ENCODE peak calls at places on chromosomes 13 and 19, in six cellular contexts. One of them, this sample, is unnamed.

GRCh38 chr13:48653074-48654054 is at the start of gene CYSLTR2:
- DNase-seq in H9: no peak
- DNase-seq in IMR-90: peak
- DNase-seq in mesenchymal stem cell: peak
- DNase-seq in H1: no peak
- DNase-seq in trophoblast cell: no peak
- DNase-seq in this sample: no peak

GRCh38 chr13:113920173-113920572 is 53.7 kb downstream of the C13orf46 start:
- DNase-seq in H9: no peak
- DNase-seq in IMR-90: no peak
- DNase-seq in mesenchymal stem cell: no peak
- DNase-seq in H1: no peak
- DNase-seq in trophoblast cell: no peak
- DNase-seq in this sample: no peak

GRCh38 chr19:11339254-11340098 is at the start of gene RAB3D:
- DNase-seq in H9: peak
- DNase-seq in IMR-90: peak
- DNase-seq in mesenchymal stem cell: peak
- DNase-seq in H1: peak
- DNase-seq in trophoblast cell: peak
- DNase-seq in this sample: peak

GRCh38 chr19:49491804-49492572 is 4.2 kb upstream of the RPS11 start:
- DNase-seq in H9: no peak
- DNase-seq in IMR-90: no peak
- DNase-seq in mesenchymal stem cell: no peak
- DNase-seq in H1: no peak
- DNase-seq in trophoblast cell: no peak
- DNase-seq in this sample: no peak

GRCh38 chr19:3942790-3943409 is 10.0 kb downstream of the NMRK2 start:
- DNase-seq in H9: no peak
- DNase-seq in IMR-90: no peak
- DNase-seq in mesenchymal stem cell: no peak
- DNase-seq in H1: no peak
- DNase-seq in trophoblast cell: no peak
- DNase-seq in this sample: no peak

GRCh38 chr13:30212256-30212655 is 95.1 kb downstream of the KATNAL1 start:
- DNase-seq in H9: no peak
- DNase-seq in IMR-90: no peak
- DNase-seq in mesenchymal stem cell: no peak
- DNase-seq in H1: no peak
- DNase-seq in trophoblast cell: no peak
- DNase-seq in this sample: no peak

GRCh38 chr19:50505856-50506611 is 5.0 kb downstream of the JOSD2 start:
- DNase-seq in H9: no peak
- DNase-seq in IMR-90: no peak
- DNase-seq in mesenchymal stem cell: no peak
- DNase-seq in H1: no peak
- DNase-seq in trophoblast cell: no peak
- DNase-seq in this sample: no peak

GRCh38 chr19:33274663-33275558 is 27.4 kb downstream of the CEBPA start:
- DNase-seq in H9: no peak
- DNase-seq in IMR-90: no peak
- DNase-seq in mesenchymal stem cell: no peak
- DNase-seq in H1: no peak
- DNase-seq in trophoblast cell: no peak
- DNase-seq in this sample: no peak

GRCh38 chr19:54017266-54017665 is 25.8 kb downstream of the CACNG6 start:
- DNase-seq in H9: no peak
- DNase-seq in IMR-90: peak
- DNase-seq in mesenchymal stem cell: peak
- DNase-seq in H1: no peak
- DNase-seq in trophoblast cell: no peak
- DNase-seq in this sample: no peak

GRCh38 chr19:33252971-33253370 is 27.3 kb upstream of the SLC7A10 start:
- DNase-seq in H9: no peak
- DNase-seq in IMR-90: no peak
- DNase-seq in mesenchymal stem cell: no peak
- DNase-seq in H1: no peak
- DNase-seq in trophoblast cell: no peak
- DNase-seq in this sample: no peak

GRCh38 chr13:44191504-44192171 is 182.0 kb upstream of the SERP2 start:
- DNase-seq in H9: peak
- DNase-seq in IMR-90: peak
- DNase-seq in mesenchymal stem cell: peak
- DNase-seq in H1: no peak
- DNase-seq in trophoblast cell: peak
- DNase-seq in this sample: peak

GRCh38 chr19:49820125-49820524 is 2.0 kb downstream of the MED25 start:
- DNase-seq in H9: no peak
- DNase-seq in IMR-90: no peak
- DNase-seq in mesenchymal stem cell: peak
- DNase-seq in H1: no peak
- DNase-seq in trophoblast cell: no peak
- DNase-seq in this sample: no peak

GRCh38 chr19:14979498-14980255 is at the start of gene SLC1A6:
- DNase-seq in H9: peak
- DNase-seq in IMR-90: no peak
- DNase-seq in mesenchymal stem cell: no peak
- DNase-seq in H1: no peak
- DNase-seq in trophoblast cell: peak
- DNase-seq in this sample: peak

GRCh38 chr19:31648347-31648746 is 299.1 kb upstream of the TSHZ3 start:
- DNase-seq in H9: no peak
- DNase-seq in IMR-90: peak
- DNase-seq in mesenchymal stem cell: peak
- DNase-seq in H1: no peak
- DNase-seq in trophoblast cell: no peak
- DNase-seq in this sample: no peak

GRCh38 chr13:65149687-65150086 is 2080.4 kb downstream of the PCDH9 start:
- DNase-seq in H9: peak
- DNase-seq in IMR-90: no peak
- DNase-seq in mesenchymal stem cell: no peak
- DNase-seq in H1: no peak
- DNase-seq in trophoblast cell: no peak
- DNase-seq in this sample: no peak

GRCh38 chr19:4851551-4852290 is 15.7 kb downstream of the PLIN3 start:
- DNase-seq in H9: peak
- DNase-seq in IMR-90: peak
- DNase-seq in mesenchymal stem cell: peak
- DNase-seq in H1: peak
- DNase-seq in trophoblast cell: no peak
- DNase-seq in this sample: peak

GRCh38 chr13:50375792-50376191 is 360.5 kb downstream of the KCNRG start:
- DNase-seq in H9: no peak
- DNase-seq in IMR-90: peak
- DNase-seq in mesenchymal stem cell: peak
- DNase-seq in H1: no peak
- DNase-seq in trophoblast cell: no peak
- DNase-seq in this sample: no peak

GRCh38 chr13:95204231-95204765 is 97.0 kb downstream of the ABCC4 start:
- DNase-seq in H9: no peak
- DNase-seq in IMR-90: no peak
- DNase-seq in mesenchymal stem cell: no peak
- DNase-seq in H1: no peak
- DNase-seq in trophoblast cell: no peak
- DNase-seq in this sample: no peak

GRCh38 chr13:48564046-48564445 is 31.2 kb upstream of the RCBTB2 start:
- DNase-seq in H9: no peak
- DNase-seq in IMR-90: peak
- DNase-seq in mesenchymal stem cell: no peak
- DNase-seq in H1: no peak
- DNase-seq in trophoblast cell: no peak
- DNase-seq in this sample: no peak

GRCh38 chr13:91592050-91593014 is 193.9 kb downstream of the GPC5 start:
- DNase-seq in H9: no peak
- DNase-seq in IMR-90: no peak
- DNase-seq in mesenchymal stem cell: no peak
- DNase-seq in H1: no peak
- DNase-seq in trophoblast cell: no peak
- DNase-seq in this sample: no peak

GRCh38 chr19:17448190-17448967 is at the start of gene TMEM221:
- DNase-seq in H9: peak
- DNase-seq in IMR-90: no peak
- DNase-seq in mesenchymal stem cell: peak
- DNase-seq in H1: no peak
- DNase-seq in trophoblast cell: no peak
- DNase-seq in this sample: no peak

GRCh38 chr19:17526922-17527321 is 15.5 kb downstream of the PGLS start:
- DNase-seq in H9: no peak
- DNase-seq in IMR-90: no peak
- DNase-seq in mesenchymal stem cell: no peak
- DNase-seq in H1: no peak
- DNase-seq in trophoblast cell: no peak
- DNase-seq in this sample: no peak

GRCh38 chr19:55390461-55390880 is 4.7 kb downstream of the RPL28 start:
- DNase-seq in H9: no peak
- DNase-seq in IMR-90: no peak
- DNase-seq in mesenchymal stem cell: no peak
- DNase-seq in H1: no peak
- DNase-seq in trophoblast cell: no peak
- DNase-seq in this sample: no peak

GRCh38 chr13:30020726-30021312 is 170.4 kb upstream of the UBL3 start:
- DNase-seq in H9: no peak
- DNase-seq in IMR-90: peak
- DNase-seq in mesenchymal stem cell: peak
- DNase-seq in H1: no peak
- DNase-seq in trophoblast cell: peak
- DNase-seq in this sample: no peak

GRCh38 chr13:47168086-47168485 is 271.2 kb upstream of the HTR2A start:
- DNase-seq in H9: no peak
- DNase-seq in IMR-90: peak
- DNase-seq in mesenchymal stem cell: peak
- DNase-seq in H1: no peak
- DNase-seq in trophoblast cell: no peak
- DNase-seq in this sample: no peak

GRCh38 chr19:42206871-42207755 is 10.4 kb downstream of the DEDD2 start:
- DNase-seq in H9: no peak
- DNase-seq in IMR-90: peak
- DNase-seq in mesenchymal stem cell: peak
- DNase-seq in H1: no peak
- DNase-seq in trophoblast cell: peak
- DNase-seq in this sample: no peak

GRCh38 chr13:105979586-105979985 is 555.9 kb downstream of the EFNB2 start:
- DNase-seq in H9: no peak
- DNase-seq in IMR-90: no peak
- DNase-seq in mesenchymal stem cell: peak
- DNase-seq in H1: no peak
- DNase-seq in trophoblast cell: no peak
- DNase-seq in this sample: peak

DNA sequence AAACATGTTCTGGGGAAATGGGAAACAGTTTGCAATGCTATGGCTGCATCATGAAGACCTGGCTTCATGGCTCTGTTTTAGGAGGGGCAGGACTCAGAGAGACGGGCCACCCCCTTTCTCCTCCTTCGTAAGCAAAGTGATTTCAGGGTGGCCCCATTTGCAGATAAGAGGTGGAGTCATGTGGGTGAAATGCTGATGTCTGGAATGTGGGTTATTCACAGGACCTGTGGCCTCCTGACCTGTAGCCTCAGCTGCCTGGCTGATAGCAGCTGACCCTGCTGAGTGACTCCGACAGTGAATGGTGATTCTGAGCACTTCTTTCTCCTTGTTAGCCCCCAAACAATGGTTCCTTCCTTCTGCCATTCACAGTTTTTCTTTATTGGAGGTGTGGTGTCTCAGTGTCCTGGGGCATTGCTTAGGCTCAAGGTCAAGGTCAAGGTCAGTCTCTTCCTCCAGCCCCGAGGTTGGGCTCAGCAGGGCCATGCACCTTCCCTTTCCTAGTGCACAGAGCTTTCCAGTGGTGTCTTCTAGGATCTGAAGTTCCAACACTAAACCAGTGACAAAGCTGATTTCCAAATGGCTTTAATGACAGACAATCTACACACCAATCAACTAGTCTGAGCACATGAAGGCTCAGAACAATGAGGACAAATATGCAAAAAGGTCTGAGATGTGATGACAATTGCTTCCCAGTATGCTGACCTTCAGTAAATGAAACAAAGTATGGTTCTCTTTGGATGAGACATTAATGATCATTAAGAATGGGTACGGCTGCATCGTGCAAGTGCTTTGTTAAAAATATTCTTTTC is 49.6 kb upstream of the ANKRD10 start:
- DNase-seq in H9: no peak
- DNase-seq in IMR-90: no peak
- DNase-seq in mesenchymal stem cell: no peak
- DNase-seq in H1: no peak
- DNase-seq in trophoblast cell: no peak
- DNase-seq in this sample: no peak
- H3K14ac ChIP-seq in H9: no peak
- H3K14ac ChIP-seq in IMR-90: no peak
- H3K14ac ChIP-seq in mesenchymal stem cell: no peak
- H3K14ac ChIP-seq in H1: no peak
- H3K14ac ChIP-seq in trophoblast cell: no peak
- H3K14ac ChIP-seq in this sample: no peak

GRCh38 chr13:27522847-27523246 is 72.5 kb upstream of the MTIF3 start:
- DNase-seq in H9: no peak
- DNase-seq in IMR-90: no peak
- DNase-seq in mesenchymal stem cell: no peak
- DNase-seq in H1: no peak
- DNase-seq in trophoblast cell: no peak
- DNase-seq in this sample: no peak
- H3K14ac ChIP-seq in H9: no peak
- H3K14ac ChIP-seq in IMR-90: no peak
- H3K14ac ChIP-seq in mesenchymal stem cell: no peak
- H3K14ac ChIP-seq in H1: no peak
- H3K14ac ChIP-seq in trophoblast cell: no peak
- H3K14ac ChIP-seq in this sample: no peak

GRCh38 chr13:75978815-75979214 is 342.7 kb downstream of the LMO7 start:
- DNase-seq in H9: no peak
- DNase-seq in IMR-90: no peak
- DNase-seq in mesenchymal stem cell: no peak
- DNase-seq in H1: no peak
- DNase-seq in trophoblast cell: no peak
- DNase-seq in this sample: no peak
- H3K14ac ChIP-seq in H9: no peak
- H3K14ac ChIP-seq in IMR-90: no peak
- H3K14ac ChIP-seq in mesenchymal stem cell: no peak
- H3K14ac ChIP-seq in H1: no peak
- H3K14ac ChIP-seq in trophoblast cell: no peak
- H3K14ac ChIP-seq in this sample: no peak

DNA sequence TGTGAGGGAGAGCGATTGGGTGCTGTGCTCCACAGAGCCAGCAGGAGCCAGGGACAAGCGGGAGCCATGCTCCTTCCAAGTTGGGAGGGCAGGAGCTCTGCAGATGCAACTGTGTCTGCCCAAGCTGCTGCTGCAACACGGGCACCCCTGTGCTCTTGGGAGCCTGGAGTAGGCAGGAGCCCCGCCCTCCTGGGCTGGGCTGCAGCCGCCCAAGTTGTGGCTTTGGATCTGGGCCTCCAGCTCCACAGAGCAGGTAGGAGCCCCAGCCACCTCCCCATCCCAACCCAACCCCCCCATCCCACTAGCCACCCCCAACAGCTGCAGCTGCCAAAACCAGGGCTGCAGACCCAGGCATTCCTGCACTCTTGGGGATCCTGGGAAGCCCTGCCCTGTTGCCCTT is 39.9 kb upstream of the FLT1 start:
- DNase-seq in H9: no peak
- DNase-seq in IMR-90: no peak
- DNase-seq in mesenchymal stem cell: no peak
- DNase-seq in H1: no peak
- DNase-seq in trophoblast cell: no peak
- DNase-seq in this sample: no peak
- H3K14ac ChIP-seq in H9: no peak
- H3K14ac ChIP-seq in IMR-90: no peak
- H3K14ac ChIP-seq in mesenchymal stem cell: no peak
- H3K14ac ChIP-seq in H1: no peak
- H3K14ac ChIP-seq in trophoblast cell: no peak
- H3K14ac ChIP-seq in this sample: peak

This sample was measured in neuronal stem cell.